ENCODE peak calls at places on chromosome 16, in nine cellular contexts. P is gastrocnemius medialis; R is stomach; T is SK-N-SH; C is endodermal cell; S is pancreas; Z is hepatocyte; U is sigmoid colon; W is CD8-positive, alpha-beta memory T cell. X is an unnamed sample.

GRCh38 chr16:85428168-85428898 is 184.8 kb upstream of the GSE1 start:
- DNase-seq in T (peak; percentile 73), W (no peak), S (peak; percentile 17), R (peak; percentile 72), P (no peak), C (peak; percentile 74), U (peak; percentile 66), Z (no peak), X (peak; percentile 44)

GRCh38 chr16:75340715-75341500 is 89.5 kb upstream of the BCAR1 start:
- DNase-seq in U (no peak), R (no peak), C (no peak), P (no peak), W (no peak), S (no peak), Z (peak; percentile 28), T (peak; percentile 39), X (no peak)

GRCh38 chr16:48478418-48478817 is 93.2 kb upstream of the SIAH1 start:
- DNase-seq in S (no peak), P (no peak), C (peak; percentile 61), T (no peak), U (no peak), Z (no peak), W (no peak), R (no peak), X (no peak)

GRCh38 chr16:25575363-25575762 is 116.4 kb upstream of the HS3ST4 start:
- DNase-seq in U (no peak), P (no peak), Z (no peak), S (no peak), R (no peak), T (no peak), C (peak; percentile 76), W (no peak), X (no peak)

GRCh38 chr16:57894390-57895080 is 76.4 kb downstream of the CNGB1 start:
- DNase-seq in T (no peak), U (no peak), W (no peak), C (no peak), R (no peak), S (no peak), P (no peak), Z (no peak), X (no peak)

GRCh38 chr16:67431077-67431804 is at the start of gene HSD11B2:
- DNase-seq in Z (peak; percentile 88), R (peak; percentile 71), T (peak; percentile 93), U (no peak), W (no peak), P (peak; percentile 59), C (peak; percentile 90), S (peak; percentile 76), X (no peak)

GRCh38 chr16:85360323-85361277 is 248.3 kb upstream of the CIBAR2 start:
- DNase-seq in P (peak; percentile 90), W (no peak), T (peak; percentile 88), C (no peak), R (peak; percentile 77), Z (peak; percentile 63), S (peak; percentile 88), U (peak; percentile 79), X (no peak)

GRCh38 chr16:23222929-23223328 is 40.4 kb downstream of the SCNN1G start:
- DNase-seq in T (no peak), W (no peak), Z (no peak), U (no peak), R (no peak), S (no peak), P (no peak), C (peak; percentile 60), X (no peak)

GRCh38 chr16:79599256-79599836 is 1.2 kb downstream of the MAF start:
- DNase-seq in U (peak; percentile 66), W (no peak), T (peak; percentile 66), R (no peak), P (peak; percentile 40), S (no peak), C (peak; percentile 84), Z (peak; percentile 37), X (peak; percentile 25)

GRCh38 chr16:10625595-10626357 is 45.4 kb upstream of the EMP2 start:
- DNase-seq in C (no peak), Z (peak; percentile 24), T (no peak), S (no peak), U (no peak), P (no peak), W (no peak), R (no peak), X (no peak)

DNA sequence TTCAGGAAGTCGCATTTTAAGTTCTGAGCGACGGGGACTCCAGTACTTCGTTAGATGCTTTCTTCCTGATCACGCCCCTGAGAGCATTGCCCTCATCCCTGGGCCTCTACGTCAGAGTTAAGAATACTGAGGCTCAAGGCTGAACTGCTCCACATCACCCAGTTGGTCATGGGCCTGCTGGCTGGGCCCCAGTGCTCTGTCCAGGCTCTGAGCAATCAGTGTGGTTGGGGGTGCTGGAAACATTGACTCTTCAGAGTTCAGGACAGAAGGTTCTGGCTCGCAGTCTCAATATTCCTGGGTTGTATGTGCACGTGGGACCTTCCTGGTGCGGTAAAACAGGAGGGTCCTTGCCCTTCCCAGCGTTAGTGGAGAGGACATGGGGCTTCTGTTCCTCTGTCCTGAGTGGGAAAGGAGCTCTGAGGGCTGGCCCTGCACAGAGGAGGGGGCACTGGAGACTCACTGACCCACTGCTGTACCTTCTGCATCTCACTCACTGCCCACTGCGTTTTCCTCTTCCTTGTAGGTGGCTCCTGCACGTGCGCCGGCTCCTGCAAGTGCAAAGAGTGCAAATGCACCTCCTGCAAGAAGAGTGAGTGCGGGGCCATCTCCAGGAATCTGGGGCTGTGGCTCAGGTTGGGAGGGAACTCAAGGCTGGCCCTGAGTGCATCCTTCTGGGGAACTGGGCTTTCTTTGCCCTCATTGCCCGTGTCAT is 518 bp downstream of the MT1E start:
- DNase-seq in C (peak; percentile 71), P (peak; percentile 76), Z (peak; percentile 50), S (peak; percentile 76), R (no peak), W (no peak), U (peak; percentile 91), T (no peak), X (no peak)
- H3K27me3 ChIP-seq in C (peaks cover 67% of the 10 kb centered on the region), P (no peaks in the 10 kb centered on the region), Z (peaks cover 49% of the 10 kb centered on the region), S (no peaks in the 10 kb centered on the region), R (no peaks in the 10 kb centered on the region), W (peaks cover 7% of the 10 kb centered on the region), U (no peaks in the 10 kb centered on the region), T (no peaks in the 10 kb centered on the region), X (no peaks in the 10 kb centered on the region)

GRCh38 chr16:65991149-65991701 is 375.3 kb upstream of the CDH5 start:
- DNase-seq in U (no peak), Z (no peak), W (no peak), R (no peak), S (no peak), P (no peak), T (no peak), C (peak; percentile 72), X (no peak)

GRCh38 chr16:65988019-65988418 is 378.5 kb upstream of the CDH5 start:
- DNase-seq in U (no peak), S (no peak), T (no peak), C (no peak), P (no peak), Z (no peak), R (no peak), W (no peak), X (no peak)

GRCh38 chr16:65994305-65994704 is 372.2 kb upstream of the CDH5 start:
- DNase-seq in C (no peak), U (no peak), T (no peak), Z (no peak), S (no peak), W (no peak), R (no peak), P (no peak), X (no peak)

GRCh38 chr16:65989861-65990260 is 376.6 kb upstream of the CDH5 start:
- DNase-seq in S (no peak), P (no peak), U (no peak), T (no peak), Z (no peak), R (no peak), C (no peak), W (no peak), X (no peak)
- H3K36me3 ChIP-seq in S (no peaks in the 10 kb centered on the region), P (no peaks in the 10 kb centered on the region), U (no peaks in the 10 kb centered on the region), T (no peaks in the 10 kb centered on the region), Z (no peaks in the 10 kb centered on the region), R (no peaks in the 10 kb centered on the region), C (no peaks in the 10 kb centered on the region), W (no peaks in the 10 kb centered on the region), X (no peaks in the 10 kb centered on the region)

DNA sequence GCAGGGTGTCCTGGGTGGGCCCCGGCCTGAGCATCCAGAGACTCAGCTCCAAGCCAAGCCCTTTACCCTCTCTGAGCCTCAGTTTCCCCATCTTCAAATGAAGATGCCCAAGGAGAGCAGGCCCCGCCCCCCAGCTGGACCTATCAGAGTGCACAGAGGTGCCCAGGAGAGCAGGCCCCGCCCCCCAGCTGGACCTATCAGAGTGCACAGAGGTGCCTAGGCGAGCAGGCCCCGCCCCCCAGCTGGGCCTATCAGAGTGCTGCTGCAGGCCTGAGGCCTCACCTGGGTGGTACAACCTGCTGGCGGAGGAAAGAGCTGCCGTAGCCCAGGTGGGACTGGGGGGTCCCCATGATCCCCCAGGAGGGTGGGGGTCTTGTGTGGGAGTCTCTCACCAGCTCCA is 3.4 kb upstream of the SSTR5 start:
- DNase-seq in U (no peak), P (no peak), S (no peak), Z (no peak), R (no peak), W (no peak), C (peak; percentile 76), T (no peak), X (no peak)
- H3K27me3 ChIP-seq in U (peaks cover 35% of the 10 kb centered on the region), P (peaks cover 79% of the 10 kb centered on the region), S (no peaks in the 10 kb centered on the region), Z (peaks cover 35% of the 10 kb centered on the region), R (peaks cover 35% of the 10 kb centered on the region), W (peaks cover 4% of the 10 kb centered on the region), C (peaks cover 18% of the 10 kb centered on the region), T (peaks cover 94% of the 10 kb centered on the region), X (no peaks in the 10 kb centered on the region)

GRCh38 chr16:2077696-2078095 is 29.9 kb downstream of the TSC2 start:
- DNase-seq in C (no peak), U (no peak), R (no peak), P (no peak), W (no peak), Z (no peak), T (no peak), S (no peak), X (no peak)

GRCh38 chr16:2078096-2078495 is 30.3 kb downstream of the TSC2 start:
- DNase-seq in W (no peak), C (no peak), P (no peak), Z (no peak), T (no peak), R (no peak), U (no peak), S (no peak), X (no peak)

GRCh38 chr16:2076072-2076865 is 28.5 kb downstream of the TSC2 start:
- DNase-seq in T (no peak), C (no peak), P (no peak), S (no peak), U (no peak), R (no peak), W (no peak), Z (no peak), X (no peak)

GRCh38 chr16:2075631-2076030 is 27.8 kb downstream of the TSC2 start:
- DNase-seq in T (no peak), U (no peak), S (no peak), C (no peak), P (no peak), Z (no peak), W (no peak), R (no peak), X (no peak)

DNA sequence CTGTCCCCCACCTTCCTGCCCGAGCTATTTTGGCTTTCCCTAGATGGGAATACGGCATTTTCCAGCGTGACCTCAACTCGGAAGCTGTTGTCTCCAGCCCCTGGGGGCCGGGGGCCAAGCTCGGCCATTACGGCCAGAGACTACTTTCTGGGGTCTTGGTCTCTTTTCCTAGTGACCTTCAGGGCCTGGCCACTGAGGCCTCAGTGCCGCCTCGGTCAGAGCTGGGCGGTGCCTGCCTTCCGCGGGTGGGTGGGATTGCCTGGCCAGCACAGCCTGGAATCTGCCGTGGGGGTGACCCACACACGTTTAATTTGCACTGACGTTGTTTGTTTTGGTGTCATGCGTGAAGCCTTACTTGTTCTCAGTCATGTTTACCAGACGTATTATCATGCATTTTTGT is 29.2 kb downstream of the TSC2 start:
- DNase-seq in R (no peak), U (no peak), Z (no peak), S (no peak), P (no peak), C (no peak), W (no peak), T (no peak), X (no peak)
- H3K36me3 ChIP-seq in R (peaks cover 100% of the 10 kb centered on the region), U (peaks cover 65% of the 10 kb centered on the region), Z (no peaks in the 10 kb centered on the region), S (no peaks in the 10 kb centered on the region), P (no peaks in the 10 kb centered on the region), C (peaks cover 4% of the 10 kb centered on the region), W (no peaks in the 10 kb centered on the region), T (peaks cover 83% of the 10 kb centered on the region), X (peaks cover 15% of the 10 kb centered on the region)

X was measured in CD8-positive, alpha-beta T cell.